ENCODE peak calls at places on chromosomes 13 and 19, in eight cellular contexts. E is HCT116, P is psoas muscle, Y is MM.1S, J is fibroblast of the aortic adventitia, F is fibroblast of mammary gland, D is spleen, K is fibroblast of pulmonary artery. I is an unnamed sample.
A peak's percentile ranks its signal among the peaks of the same experiment; 100 is the strongest.

GRCh38 chr19:49106648-49107135 is 7.5 kb upstream of the LIN7B start:
- DNase-seq in E (peak; percentile 43), Y (peak; percentile 50), J (peak; percentile 41), F (peak; percentile 58), P (peak; percentile 58), K (peak; percentile 58), D (peak; percentile 88), I (peak; percentile 51)

GRCh38 chr13:80400164-80400767 is 59.3 kb upstream of the SPRY2 start:
- DNase-seq in F (no peak), Y (no peak), D (no peak), K (no peak), P (no peak), J (no peak), E (no peak), I (no peak)

GRCh38 chr19:30887042-30887441 is 462.2 kb downstream of the TSHZ3 start:
- DNase-seq in F (no peak), D (no peak), Y (no peak), P (no peak), K (no peak), J (no peak), E (no peak), I (no peak)

GRCh38 chr13:111468037-111468959 is 147.9 kb downstream of the TEX29 start:
- DNase-seq in D (no peak), P (no peak), Y (no peak), F (no peak), K (no peak), E (no peak), J (no peak), I (no peak)

GRCh38 chr19:15195987-15196682 is 4.7 kb downstream of the NOTCH3 start:
- DNase-seq in Y (no peak), E (peak; percentile 73), J (no peak), D (no peak), K (no peak), F (no peak), P (no peak), I (peak; percentile 13)

GRCh38 chr13:99979453-99980200 is 2.0 kb upstream of the ZIC2 start:
- DNase-seq in D (no peak), E (no peak), F (no peak), Y (no peak), P (no peak), K (no peak), J (no peak), I (no peak)

GRCh38 chr19:46748325-46749109 is 2.3 kb upstream of the STRN4 start:
- DNase-seq in K (peak; percentile 79), P (peak; percentile 74), D (peak; percentile 89), Y (peak; percentile 49), F (peak; percentile 69), E (no peak), J (peak; percentile 76), I (peak; percentile 71)

GRCh38 chr19:19329199-19329598 is 8.6 kb downstream of the MAU2 start:
- DNase-seq in F (no peak), Y (no peak), D (no peak), J (no peak), P (no peak), E (no peak), K (peak; percentile 6), I (no peak)

GRCh38 chr19:14138576-14139265 is 2.3 kb upstream of the ASF1B start:
- DNase-seq in E (no peak), P (no peak), F (peak; percentile 40), K (peak; percentile 47), J (peak; percentile 48), D (no peak), Y (no peak), I (peak; percentile 62)

DNA sequence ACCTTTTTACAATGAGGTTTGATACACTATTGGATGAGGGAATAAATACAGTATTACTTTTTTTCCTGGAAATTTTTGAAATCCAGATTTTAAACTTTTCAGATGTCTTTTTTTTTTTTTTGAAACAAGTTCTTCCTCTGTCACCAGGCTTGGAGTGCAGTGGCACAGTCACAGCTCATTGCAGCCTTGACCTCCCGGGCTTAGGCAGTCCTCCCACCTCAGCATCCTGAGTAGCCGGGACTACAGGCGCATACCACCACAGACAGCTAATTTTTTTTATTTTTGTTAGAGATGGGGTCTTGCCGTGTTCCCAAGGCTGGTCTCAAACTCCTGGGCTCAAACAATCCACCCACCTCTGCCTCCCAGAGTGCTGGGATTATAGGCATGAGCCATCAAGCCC is 96.8 kb downstream of the RNF17 start:
- DNase-seq in Y (no peak), J (no peak), P (no peak), F (no peak), E (no peak), D (no peak), K (no peak), I (no peak)
- TF ChIP-seq CTCF in Y (no peak), J (no peak), P (no peak), F (no peak), E (no peak), D (no peak), K (no peak), I (no peak)

GRCh38 chr19:40144151-40144550 is 47.1 kb upstream of the MAP3K10 start:
- DNase-seq in P (no peak), E (no peak), D (no peak), K (no peak), J (peak; percentile 22), F (no peak), Y (peak; percentile 77), I (no peak)

GRCh38 chr19:40147693-40148347 is 43.4 kb upstream of the MAP3K10 start:
- DNase-seq in F (peak; percentile 80), J (peak; percentile 83), E (no peak), Y (peak; percentile 67), P (no peak), K (peak; percentile 82), D (no peak), I (peak; percentile 42)

GRCh38 chr19:40147338-40147692 is 43.9 kb upstream of the MAP3K10 start:
- DNase-seq in F (no peak), E (no peak), P (no peak), J (no peak), Y (no peak), D (no peak), K (no peak), I (no peak)

GRCh38 chr19:40143612-40144011 is 47.6 kb upstream of the MAP3K10 start:
- DNase-seq in Y (peak; percentile 96), J (peak; percentile 40), F (no peak), E (no peak), P (no peak), K (no peak), D (peak; percentile 80), I (no peak)

GRCh38 chr19:40144947-40145748 is 46.1 kb upstream of the MAP3K10 start:
- DNase-seq in P (no peak), J (no peak), D (no peak), F (no peak), K (no peak), Y (peak; percentile 75), E (no peak), I (no peak)
- H3K4me3 ChIP-seq in P (no peak overlapping the region), J (no peak overlapping the region), D (no peak overlapping the region), F (no peak overlapping the region), K (no peak overlapping the region), Y (no peak overlapping the region), E (no peak overlapping the region), I (no peak overlapping the region)

GRCh38 chr19:37989855-37990254 is 82.8 kb downstream of the SIPA1L3 start:
- DNase-seq in Y (no peak), J (no peak), D (peak; percentile 27), F (no peak), E (no peak), K (no peak), P (no peak), I (no peak)

GRCh38 chr19:37988758-37989635 is 82.0 kb downstream of the SIPA1L3 start:
- DNase-seq in P (no peak), D (peak; percentile 45), K (no peak), Y (no peak), E (no peak), J (no peak), F (no peak), I (peak; percentile 54)

GRCh38 chr19:37986048-37986750 is 79.2 kb downstream of the SIPA1L3 start:
- DNase-seq in K (no peak), F (no peak), Y (no peak), D (peak; percentile 72), J (no peak), E (no peak), P (no peak), I (no peak)

GRCh38 chr19:37990362-37990761 is 83.4 kb downstream of the SIPA1L3 start:
- DNase-seq in E (no peak), Y (no peak), K (no peak), J (no peak), F (no peak), D (peak; percentile 25), P (no peak), I (no peak)

DNA sequence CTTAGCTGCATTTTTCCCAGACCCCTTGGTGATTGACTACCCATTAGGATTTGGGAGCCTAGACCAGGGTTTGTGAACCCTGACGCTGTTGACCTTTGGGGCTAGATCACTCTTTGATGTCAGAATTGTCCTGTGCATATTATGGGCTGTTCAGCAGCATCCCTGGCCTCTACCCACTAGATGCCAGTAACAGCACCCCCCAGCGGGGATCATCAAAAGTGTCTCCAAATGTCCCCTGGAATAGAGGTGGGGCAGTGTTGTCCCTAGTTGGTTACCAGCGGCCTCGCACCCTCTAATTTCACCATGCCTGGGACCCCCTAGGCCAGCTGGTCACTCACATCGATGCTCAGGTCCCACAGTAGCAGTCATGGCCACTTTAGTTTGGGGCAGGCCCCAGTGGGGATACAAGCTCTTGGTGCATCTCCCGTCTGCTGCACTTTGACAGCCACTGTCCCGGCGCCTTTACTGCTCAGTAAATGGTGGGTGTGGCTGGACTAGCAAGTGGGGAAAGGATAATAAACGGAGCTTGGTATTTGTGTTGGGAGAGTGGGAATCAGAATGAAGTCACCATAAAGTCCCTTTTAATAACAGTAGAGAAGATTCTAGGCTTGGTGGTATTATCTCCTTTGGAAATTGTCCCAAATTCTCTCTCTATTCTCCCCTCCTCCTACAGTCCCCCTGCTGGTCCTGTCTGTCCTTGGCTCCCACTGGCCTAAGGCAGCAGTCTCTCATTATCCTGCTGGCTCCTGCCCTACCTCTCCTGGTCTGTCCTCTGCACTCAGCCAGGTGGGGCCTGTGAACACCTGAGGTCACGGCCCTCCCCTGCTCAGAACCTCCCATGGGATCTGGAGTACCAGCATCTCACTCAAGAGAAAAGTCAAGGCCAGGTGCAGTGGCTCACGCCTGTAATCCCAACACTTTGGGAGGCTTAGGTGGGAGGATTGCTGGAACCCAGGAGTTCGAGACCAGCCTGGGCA is 80.6 kb downstream of the SIPA1L3 start:
- DNase-seq in K (no peak), F (no peak), J (no peak), E (no peak), Y (no peak), P (no peak), D (peak; percentile 38), I (no peak)
- TF ChIP-seq CTCF in K (peak; percentile 17), F (no peak), J (no peak), E (peak; percentile 64), Y (peak; percentile 13), P (no peak), D (no peak), I (peak; percentile 7)

DNA sequence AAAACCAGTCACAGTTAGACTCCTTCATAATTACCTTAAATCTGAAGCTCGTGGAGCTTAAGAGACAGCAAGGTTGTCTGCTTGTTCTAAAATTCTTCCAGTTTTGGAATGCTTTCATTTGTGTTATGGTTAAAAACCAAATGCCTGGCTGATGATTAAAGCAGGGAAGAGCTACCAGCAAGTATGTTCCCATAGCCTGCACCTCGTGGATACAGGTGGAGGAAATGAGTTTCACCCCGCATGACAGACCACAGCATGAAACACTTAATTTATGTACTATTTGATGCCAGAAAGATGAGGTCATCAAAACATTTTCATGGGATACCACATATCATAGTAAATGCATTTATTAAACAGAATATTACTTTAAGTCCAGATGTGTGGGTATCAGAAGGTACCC is 416 bp upstream of the DOCK9 start:
- DNase-seq in F (peak; percentile 90), D (no peak), Y (no peak), K (peak; percentile 65), E (peak; percentile 15), P (no peak), J (peak; percentile 62), I (peak; percentile 74)
- H3K4me3 ChIP-seq in F (peak overlapping the region; percentile 41), D (peak overlapping the region; percentile 55), Y (no peak overlapping the region), K (peak overlapping the region; percentile 57), E (no peak overlapping the region), P (peak overlapping the region; percentile 62), J (peak overlapping the region; percentile 56), I (peak overlapping the region; percentile 64)